ENCODE peak calls at places on chromosomes 7 and 10, in five cellular contexts. U, M, K, A and I are unnamed samples.

GRCh38 chr10:22677333-22677732 is 37.0 kb downstream of the PIP4K2A start:
- DNase-seq in K (no peak), U (no peak), M (no peak), A (no peak), I (no peak)

GRCh38 chr7:156560075-156560474 is 80.5 kb upstream of the RNF32 start:
- DNase-seq in A (no peak), K (no peak), U (no peak), M (no peak), I (no peak)

GRCh38 chr10:30783939-30784500 is 154.5 kb upstream of the LYZL2 start:
- DNase-seq in K (peak; percentile 90), M (peak; percentile 79), U (peak; percentile 77), A (peak; percentile 83), I (peak; percentile 63)

GRCh38 chr10:124723826-124724225 is 20.4 kb downstream of the FAM53B start:
- DNase-seq in K (no peak), A (no peak), U (no peak), M (no peak), I (no peak)

GRCh38 chr10:62199584-62199983 is 69.1 kb downstream of the RTKN2 start:
- DNase-seq in M (no peak), A (no peak), U (no peak), K (no peak), I (no peak)

GRCh38 chr10:60394444-60394843 is 4.8 kb upstream of the ANK3 start:
- DNase-seq in A (no peak), K (no peak), M (no peak), U (no peak), I (no peak)

GRCh38 chr10:77529050-77529576 is 108.5 kb downstream of the KCNMA1 start:
- DNase-seq in K (no peak), A (no peak), U (no peak), M (no peak), I (no peak)

GRCh38 chr7:7553386-7553785 is 13.3 kb upstream of the MIOS start:
- DNase-seq in K (no peak), U (no peak), A (no peak), M (no peak), I (no peak)

GRCh38 chr10:76195990-76196389 is 764.6 kb downstream of the LRMDA start:
- DNase-seq in U (no peak), K (no peak), A (no peak), M (no peak), I (no peak)

GRCh38 chr7:157523766-157524421 is 187.1 kb downstream of the DNAJB6 start:
- DNase-seq in A (no peak), U (no peak), M (no peak), K (no peak), I (no peak)

GRCh38 chr7:18541189-18541870 is 45.8 kb downstream of the HDAC9 start:
- DNase-seq in M (no peak), A (no peak), K (peak; percentile 41), U (no peak), I (no peak)

GRCh38 chr7:44196450-44196872 is 4.3 kb upstream of the YKT6 start:
- DNase-seq in M (no peak), K (no peak), A (no peak), U (peak; percentile 55), I (no peak)

GRCh38 chr7:137771679-137772078 is 75.1 kb downstream of the DGKI start:
- DNase-seq in A (no peak), K (no peak), U (peak; percentile 91), M (no peak), I (no peak)

GRCh38 chr10:21173433-21173963 is 276.4 kb upstream of the NEBL start:
- DNase-seq in U (no peak), K (no peak), A (no peak), M (no peak), I (no peak)

GRCh38 chr10:71632200-71632820 is 87.3 kb downstream of the C10orf105 start:
- DNase-seq in K (no peak), A (no peak), U (no peak), M (no peak), I (no peak)

GRCh38 chr7:124701955-124702354 is 63.6 kb downstream of the GPR37 start:
- DNase-seq in A (no peak), K (no peak), U (no peak), M (no peak), I (no peak)

GRCh38 chr7:96331233-96331632 is 9.3 kb upstream of the SLC25A13 start:
- DNase-seq in M (no peak), U (no peak), A (no peak), K (no peak), I (no peak)

GRCh38 chr10:4758256-4758655 is 67.8 kb upstream of the AKR1E2 start:
- DNase-seq in A (no peak), M (no peak), U (no peak), K (no peak), I (no peak)

GRCh38 chr10:97553575-97554100 is 18.9 kb upstream of the ANKRD2 start:
- DNase-seq in M (peak; percentile 60), A (peak; percentile 52), K (peak; percentile 71), U (peak; percentile 59), I (peak; percentile 10)

GRCh38 chr7:81173766-81174281 is 255.0 kb upstream of the SEMA3C start:
- DNase-seq in A (no peak), K (no peak), M (no peak), U (peak; percentile 73), I (no peak)

GRCh38 chr7:140025241-140025640 is 37.5 kb downstream of the PARP12 start:
- DNase-seq in M (no peak), U (no peak), K (no peak), A (no peak), I (no peak)

GRCh38 chr7:77917500-77918262 is 119.1 kb downstream of the PHTF2 start:
- DNase-seq in U (no peak), K (no peak), M (no peak), A (no peak), I (no peak)

GRCh38 chr10:15046626-15047025 is 2.9 kb downstream of the OLAH start:
- DNase-seq in U (peak; percentile 79), M (no peak), A (no peak), K (no peak), I (no peak)

GRCh38 chr7:2484868-2485267 is 8.7 kb upstream of the GRIFIN start:
- DNase-seq in K (no peak), M (no peak), A (no peak), U (no peak), I (no peak)

GRCh38 chr7:91280180-91280579 is 15.9 kb downstream of the FZD1 start:
- DNase-seq in U (no peak), A (no peak), M (no peak), K (no peak), I (no peak)
- H3K27ac ChIP-seq in U (no peak overlapping the region), A (no peak overlapping the region), M (no peak overlapping the region), K (no peak overlapping the region), I (no peak overlapping the region)

GRCh38 chr10:102435529-102436233 is 3.3 kb upstream of the CUEDC2 start:
- DNase-seq in U (no peak), M (peak; percentile 67), A (no peak), K (no peak), I (no peak)
- H3K4me3 ChIP-seq in U (peak overlapping the region; percentile 34), M (peak overlapping the region; percentile 72), A (peak overlapping the region; percentile 9), K (peak overlapping the region; percentile 26), I (peak overlapping the region; percentile 56)

DNA sequence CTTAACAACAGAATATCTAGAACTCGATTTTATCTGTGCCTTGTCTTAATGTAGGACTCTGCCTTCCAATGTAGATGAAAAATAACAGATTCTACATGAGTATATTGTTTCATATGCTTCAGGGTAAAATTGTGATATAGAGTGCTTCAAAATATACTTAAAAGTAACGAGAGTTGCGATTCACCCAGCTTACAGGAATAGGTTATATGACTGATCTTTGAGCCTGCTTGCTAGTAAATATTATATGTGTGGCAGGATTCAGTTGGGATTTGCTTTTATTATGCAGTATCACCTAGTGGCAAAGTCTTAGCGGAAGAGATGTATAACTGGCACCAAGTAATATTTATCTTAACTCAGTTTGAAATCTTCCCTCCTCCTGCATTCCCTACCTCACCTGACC is 183.3 kb downstream of the SEMA3E start:
- DNase-seq in M (no peak), K (no peak), A (no peak), U (no peak), I (no peak)
- H3K27me3 ChIP-seq in M (no peaks in the 10 kb centered on the region), K (no peaks in the 10 kb centered on the region), A (no peaks in the 10 kb centered on the region), U (no peaks in the 10 kb centered on the region), I (no peaks in the 10 kb centered on the region)

DNA sequence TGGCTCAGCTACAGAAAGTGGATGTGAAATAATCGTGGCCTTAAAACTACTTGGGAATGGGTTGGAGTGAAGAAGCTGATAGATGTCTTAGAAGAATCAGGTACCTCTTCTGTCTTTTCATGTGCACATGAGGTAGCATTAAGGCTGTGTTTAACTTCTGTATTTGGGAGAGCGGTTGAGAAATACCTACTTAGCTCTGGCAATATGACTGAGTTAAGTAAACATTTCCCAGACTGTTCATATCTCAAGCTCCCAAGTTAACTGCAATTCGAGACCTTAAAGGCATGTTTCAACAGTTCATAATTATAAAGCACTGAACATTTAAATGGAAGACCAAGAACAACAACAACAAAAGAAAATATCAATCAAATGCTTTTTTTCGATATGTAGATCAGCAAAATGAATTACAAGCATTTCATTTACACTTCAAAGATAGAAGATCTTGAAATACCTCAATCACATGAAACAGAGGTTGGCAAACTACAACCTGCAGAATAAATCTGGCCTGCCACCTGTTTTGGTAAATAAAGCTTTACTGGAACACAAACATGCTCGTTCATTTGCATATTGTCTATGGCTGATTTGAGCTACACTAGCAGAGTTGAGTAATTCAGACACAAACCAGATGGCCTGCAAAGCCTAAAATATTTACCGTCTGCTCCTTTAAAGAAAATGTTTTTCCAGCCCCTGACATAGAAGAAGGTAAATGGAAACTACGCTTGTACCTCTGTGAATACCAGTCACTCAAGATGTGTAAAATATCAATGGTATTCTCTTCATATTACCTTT is 337.1 kb upstream of the GLI3 start:
- DNase-seq in K (no peak), A (no peak), M (no peak), U (no peak), I (no peak)
- H3K27ac ChIP-seq in K (no peak overlapping the region), A (peak overlapping the region; percentile 28), M (no peak overlapping the region), U (no peak overlapping the region), I (no peak overlapping the region)

GRCh38 chr7:150381096-150381495 is 2.0 kb downstream of the ZNF775 start:
- DNase-seq in U (no peak), A (no peak), M (no peak), K (no peak), I (no peak)

GRCh38 chr7:150381785-150382122 is 2.6 kb downstream of the ZNF775 start:
- DNase-seq in A (no peak), K (no peak), M (no peak), U (no peak), I (no peak)

GRCh38 chr7:150379590-150380379 is 655 bp downstream of the ZNF775 start:
- DNase-seq in K (no peak), U (no peak), M (no peak), A (no peak), I (no peak)

GRCh38 chr7:150378853-150379589 is at the start of gene ZNF775:
- DNase-seq in A (peak; percentile 97), K (peak; percentile 94), M (peak; percentile 96), U (peak; percentile 88), I (peak; percentile 91)

DNA sequence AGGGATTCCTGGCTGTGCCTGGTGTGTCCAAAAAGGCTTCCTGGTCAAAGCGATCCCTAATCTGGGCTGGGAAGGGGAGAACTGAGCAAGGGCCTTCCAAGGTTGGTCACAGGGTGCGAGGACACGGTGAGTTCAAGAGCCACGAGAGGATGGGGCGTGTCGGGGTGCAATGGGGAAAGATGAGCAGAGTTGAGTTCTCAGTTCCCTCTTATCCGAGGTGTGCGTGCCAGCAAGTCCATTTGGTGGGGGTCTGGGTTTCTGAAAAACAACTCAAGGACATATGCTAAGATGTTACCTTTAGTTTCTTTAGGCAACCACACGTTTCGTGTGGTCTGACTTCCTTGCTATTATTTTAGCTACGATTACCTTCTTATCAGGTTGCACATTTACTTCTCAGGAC is 1.3 kb downstream of the ZNF775 start:
- DNase-seq in K (no peak), M (no peak), U (no peak), A (no peak), I (no peak)
- H3K4me3 ChIP-seq in K (no peak overlapping the region), M (no peak overlapping the region), U (peak overlapping the region; percentile 24), A (no peak overlapping the region), I (no peak overlapping the region)